ENCODE peak calls at places on chromosome 17, in eight cellular contexts. M is body of pancreas; J is T1000; B is H54; Q is stimulated activated CD8-positive, alpha-beta memory T cell treated with anti-CD3 and anti-CD28 coated beads, Interleukin-4, amount 100 ng/mL, for 1 hour; D is NCI-H345; U is stimulated activated naive CD8-positive, alpha-beta T cell treated with anti-CD3 and anti-CD28 coated beads, Interleukin-15, Interleukin-2, amounts not matched to agents 100 U/mL and 50 U/mL, for 24 hours; N is left colon. G is an unnamed sample.

GRCh38 chr17:82710499-82711232 is 5.8 kb upstream of the FN3KRP start:
- DNase-seq in J (no peak), N (no peak), M (no peak), B (no peak), Q (no peak), U (no peak), D (no peak), G (no peak)

GRCh38 chr17:28008526-28008925 is 34.0 kb upstream of the NLK start:
- DNase-seq in U (no peak), Q (no peak), D (no peak), J (peak; percentile 14), M (peak; percentile 73), B (no peak), N (no peak), G (peak; percentile 11)

GRCh38 chr17:40529991-40530390 is 28.6 kb upstream of the TNS4 start:
- DNase-seq in B (no peak), Q (no peak), M (no peak), J (no peak), N (no peak), D (no peak), U (no peak), G (no peak)

GRCh38 chr17:74512041-74512440 is 19.2 kb downstream of the CD300LB start:
- DNase-seq in J (no peak), N (no peak), U (no peak), D (no peak), M (no peak), B (no peak), Q (no peak), G (no peak)

GRCh38 chr17:81152288-81152848 is 12.9 kb upstream of the PVALEF start:
- DNase-seq in Q (no peak), J (no peak), U (no peak), N (no peak), D (no peak), B (no peak), M (no peak), G (no peak)

GRCh38 chr17:50559674-50560184 is 786 bp upstream of the CACNA1G start:
- DNase-seq in Q (no peak), D (peak; percentile 34), B (peak; percentile 93), J (peak; percentile 61), N (peak; percentile 78), M (peak; percentile 55), U (peak; percentile 53), G (no peak)

GRCh38 chr17:29393451-29393850 is 3.3 kb downstream of the TAOK1 start:
- DNase-seq in Q (no peak), M (no peak), D (no peak), U (no peak), J (no peak), N (no peak), B (no peak), G (no peak)

GRCh38 chr17:71378036-71378435 is 742.8 kb upstream of the SOX9 start:
- DNase-seq in M (no peak), U (no peak), J (no peak), N (no peak), B (no peak), D (no peak), Q (no peak), G (no peak)

GRCh38 chr17:44219636-44220210 is at the start of gene UBTF:
- DNase-seq in D (peak; percentile 91), U (peak; percentile 72), B (peak; percentile 53), Q (no peak), M (peak; percentile 76), N (peak; percentile 65), J (peak; percentile 58), G (no peak)

GRCh38 chr17:66485272-66485947 is 183.0 kb downstream of the PRKCA start:
- DNase-seq in B (no peak), N (no peak), D (no peak), Q (no peak), J (no peak), U (no peak), M (no peak), G (no peak)

GRCh38 chr17:42253173-42253545 is 23.0 kb downstream of the STAT5B start:
- DNase-seq in D (no peak), B (no peak), J (no peak), Q (no peak), N (no peak), M (no peak), U (no peak), G (no peak)

GRCh38 chr17:62093188-62094155 is 28.4 kb upstream of the MED13 start:
- DNase-seq in U (peak; percentile 8), B (peak; percentile 86), D (no peak), N (no peak), Q (no peak), M (no peak), J (peak; percentile 60), G (no peak)

GRCh38 chr17:41065829-41066624 is at the start of gene KRTAP2-4:
- DNase-seq in D (no peak), N (no peak), U (no peak), B (peak; percentile 30), Q (no peak), J (no peak), M (no peak), G (no peak)

GRCh38 chr17:44645341-44645740 is 10.9 kb upstream of the MEIOC start:
- DNase-seq in N (no peak), Q (no peak), M (no peak), B (no peak), U (no peak), J (no peak), D (no peak), G (no peak)

GRCh38 chr17:59424331-59424730 is 92.9 kb downstream of the YPEL2 start:
- DNase-seq in D (no peak), J (no peak), U (no peak), B (no peak), M (no peak), Q (no peak), N (no peak), G (no peak)

GRCh38 chr17:36019423-36019822 is 1.7 kb upstream of the CCL23 start:
- DNase-seq in B (no peak), M (no peak), J (no peak), Q (no peak), D (no peak), U (no peak), N (no peak), G (no peak)

GRCh38 chr17:51052235-51052634 is 68.4 kb downstream of the SPAG9 start:
- DNase-seq in J (no peak), B (no peak), Q (no peak), U (no peak), N (no peak), M (no peak), D (no peak), G (no peak)

GRCh38 chr17:19343671-19344151 is 18.8 kb downstream of the B9D1 start:
- DNase-seq in D (no peak), B (no peak), M (no peak), Q (no peak), N (no peak), U (no peak), J (no peak), G (no peak)

GRCh38 chr17:72730091-72730490 is 362.4 kb downstream of the SLC39A11 start:
- DNase-seq in M (no peak), N (no peak), D (no peak), B (no peak), U (no peak), Q (no peak), J (no peak), G (no peak)

GRCh38 chr17:17900615-17901520 is 64.1 kb upstream of the SREBF1 start:
- DNase-seq in M (peak; percentile 85), N (peak; percentile 76), U (no peak), B (peak; percentile 98), D (no peak), J (peak; percentile 90), Q (no peak), G (peak; percentile 82)

GRCh38 chr17:75069783-75070182 is 18.0 kb upstream of the SLC16A5 start:
- DNase-seq in M (no peak), U (no peak), Q (no peak), D (no peak), N (no peak), B (peak; percentile 61), J (no peak), G (no peak)

GRCh38 chr17:53420035-53420641 is 402.6 kb upstream of the KIF2B start:
- DNase-seq in J (no peak), M (no peak), U (no peak), Q (no peak), D (no peak), N (no peak), B (no peak), G (no peak)

GRCh38 chr17:51751072-51751471 is 407.4 kb downstream of the CA10 start:
- DNase-seq in Q (no peak), M (no peak), N (no peak), B (no peak), J (no peak), U (no peak), D (no peak), G (no peak)

GRCh38 chr17:78759203-78759968 is 22.7 kb downstream of the CYTH1 start:
- DNase-seq in J (no peak), N (peak; percentile 53), B (no peak), M (peak; percentile 85), U (peak; percentile 66), D (peak; percentile 81), Q (no peak), G (no peak)

GRCh38 chr17:56773124-56773523 is 60.6 kb downstream of the C17orf67 start:
- DNase-seq in U (no peak), J (no peak), Q (no peak), N (no peak), B (no peak), M (no peak), D (no peak), G (no peak)

GRCh38 chr17:68867759-68868516 is 87.3 kb downstream of the ABCA8 start:
- DNase-seq in M (no peak), D (no peak), J (no peak), B (no peak), U (no peak), N (no peak), Q (no peak), G (no peak)

GRCh38 chr17:38815576-38816193 is 9.4 kb downstream of the CWC25 start:
- DNase-seq in M (no peak), N (no peak), Q (no peak), D (no peak), J (no peak), B (no peak), U (no peak), G (no peak)

GRCh38 chr17:3527468-3527867 is 30.1 kb downstream of the TRPV3 start:
- DNase-seq in J (no peak), M (no peak), Q (no peak), N (no peak), D (no peak), U (no peak), B (no peak), G (no peak)

GRCh38 chr17:80539022-80539421 is 5.6 kb upstream of the RPTOR start:
- DNase-seq in Q (no peak), J (no peak), U (no peak), B (no peak), N (no peak), M (no peak), D (peak; percentile 8), G (no peak)

GRCh38 chr17:17682293-17682736 is 1.1 kb downstream of the RAI1 start:
- DNase-seq in U (peak; percentile 73), J (no peak), Q (no peak), N (no peak), D (peak; percentile 29), B (peak; percentile 78), M (peak; percentile 52), G (no peak)

GRCh38 chr17:42191209-42191608 is 3.1 kb downstream of the GHDC start:
- DNase-seq in B (no peak), Q (no peak), D (no peak), U (no peak), M (no peak), N (no peak), J (no peak), G (no peak)

GRCh38 chr17:6464446-6465041 is 20.3 kb downstream of the PIMREG start:
- DNase-seq in M (no peak), J (no peak), B (no peak), D (no peak), N (no peak), Q (no peak), U (no peak), G (no peak)

GRCh38 chr17:3796110-3796821 is 4.7 kb downstream of the ITGAE start:
- DNase-seq in Q (peak; percentile 74), J (no peak), U (peak; percentile 90), M (peak; percentile 50), N (peak; percentile 38), D (no peak), B (no peak), G (no peak)

GRCh38 chr17:2459917-2460271 is 51.8 kb downstream of the METTL16 start:
- DNase-seq in Q (no peak), M (no peak), B (no peak), U (no peak), J (no peak), D (no peak), N (no peak), G (no peak)